ENCODE peak calls at places on chromosomes 13 and 19, in nine cellular contexts. One of them, this sample, is unnamed.
A peak's percentile ranks its signal among the peaks of the same experiment; 100 is the strongest.

GRCh38 chr19:32870981-32871451 is 1.4 kb upstream of the SLC7A9 start:
- DNase-seq in cardiac muscle cell: no peak
- DNase-seq in transverse colon: no peak
- DNase-seq in right atrium auricular region: no peak
- DNase-seq in psoas muscle: peak; percentile 36
- DNase-seq in fibroblast of lung: no peak
- DNase-seq in heart left ventricle: no peak
- DNase-seq in mammary epithelial cell: no peak
- DNase-seq in iPS DF 6.9: no peak
- DNase-seq in this sample: no peak

GRCh38 chr13:44764334-44764733 is 188.2 kb upstream of the TSC22D1 start:
- DNase-seq in cardiac muscle cell: no peak
- DNase-seq in transverse colon: peak; percentile 78
- DNase-seq in right atrium auricular region: no peak
- DNase-seq in psoas muscle: no peak
- DNase-seq in fibroblast of lung: peak; percentile 45
- DNase-seq in heart left ventricle: no peak
- DNase-seq in mammary epithelial cell: no peak
- DNase-seq in iPS DF 6.9: no peak
- DNase-seq in this sample: no peak

GRCh38 chr13:112674412-112675383 is 15.1 kb upstream of the ATP11A start:
- DNase-seq in cardiac muscle cell: no peak
- DNase-seq in transverse colon: no peak
- DNase-seq in right atrium auricular region: no peak
- DNase-seq in psoas muscle: no peak
- DNase-seq in fibroblast of lung: no peak
- DNase-seq in heart left ventricle: no peak
- DNase-seq in mammary epithelial cell: no peak
- DNase-seq in iPS DF 6.9: no peak
- DNase-seq in this sample: no peak

GRCh38 chr19:6108721-6109633 is 1.3 kb downstream of the RFX2 start:
- DNase-seq in cardiac muscle cell: no peak
- DNase-seq in transverse colon: peak; percentile 66
- DNase-seq in right atrium auricular region: peak; percentile 79
- DNase-seq in psoas muscle: peak; percentile 61
- DNase-seq in fibroblast of lung: peak; percentile 75
- DNase-seq in heart left ventricle: peak; percentile 74
- DNase-seq in mammary epithelial cell: peak; percentile 59
- DNase-seq in iPS DF 6.9: no peak
- DNase-seq in this sample: peak; percentile 47

GRCh38 chr19:4861147-4861546 is 6.3 kb downstream of the PLIN3 start:
- DNase-seq in cardiac muscle cell: no peak
- DNase-seq in transverse colon: peak; percentile 87
- DNase-seq in right atrium auricular region: no peak
- DNase-seq in psoas muscle: no peak
- DNase-seq in fibroblast of lung: no peak
- DNase-seq in heart left ventricle: no peak
- DNase-seq in mammary epithelial cell: no peak
- DNase-seq in iPS DF 6.9: no peak
- DNase-seq in this sample: no peak

GRCh38 chr13:49810825-49811526 is 18.5 kb upstream of the KPNA3 start:
- DNase-seq in cardiac muscle cell: peak; percentile 55
- DNase-seq in transverse colon: no peak
- DNase-seq in right atrium auricular region: peak; percentile 62
- DNase-seq in psoas muscle: no peak
- DNase-seq in fibroblast of lung: peak; percentile 54
- DNase-seq in heart left ventricle: no peak
- DNase-seq in mammary epithelial cell: peak; percentile 49
- DNase-seq in iPS DF 6.9: no peak
- DNase-seq in this sample: no peak

GRCh38 chr13:97328222-97328790 is 105.7 kb upstream of the RAP2A start:
- DNase-seq in cardiac muscle cell: peak; percentile 69
- DNase-seq in transverse colon: no peak
- DNase-seq in right atrium auricular region: no peak
- DNase-seq in psoas muscle: peak; percentile 54
- DNase-seq in fibroblast of lung: peak; percentile 88
- DNase-seq in heart left ventricle: no peak
- DNase-seq in mammary epithelial cell: peak; percentile 23
- DNase-seq in iPS DF 6.9: peak; percentile 79
- DNase-seq in this sample: peak; percentile 75

GRCh38 chr19:16325161-16325527 is 518 bp downstream of the KLF2 start:
- DNase-seq in cardiac muscle cell: peak; percentile 56
- DNase-seq in transverse colon: peak; percentile 39
- DNase-seq in right atrium auricular region: no peak
- DNase-seq in psoas muscle: no peak
- DNase-seq in fibroblast of lung: no peak
- DNase-seq in heart left ventricle: peak; percentile 84
- DNase-seq in mammary epithelial cell: no peak
- DNase-seq in iPS DF 6.9: no peak
- DNase-seq in this sample: peak; percentile 61

GRCh38 chr13:50448535-50448981 is 394.9 kb downstream of the DLEU7 start:
- DNase-seq in cardiac muscle cell: no peak
- DNase-seq in transverse colon: no peak
- DNase-seq in right atrium auricular region: no peak
- DNase-seq in psoas muscle: no peak
- DNase-seq in fibroblast of lung: no peak
- DNase-seq in heart left ventricle: no peak
- DNase-seq in mammary epithelial cell: peak; percentile 60
- DNase-seq in iPS DF 6.9: no peak
- DNase-seq in this sample: no peak

GRCh38 chr13:41973247-41973741 is 12.4 kb upstream of the VWA8 start:
- DNase-seq in cardiac muscle cell: no peak
- DNase-seq in transverse colon: no peak
- DNase-seq in right atrium auricular region: no peak
- DNase-seq in psoas muscle: no peak
- DNase-seq in fibroblast of lung: no peak
- DNase-seq in heart left ventricle: no peak
- DNase-seq in mammary epithelial cell: no peak
- DNase-seq in iPS DF 6.9: no peak
- DNase-seq in this sample: peak; percentile 73

GRCh38 chr13:54029226-54029625 is 1000.6 kb downstream of the OLFM4 start:
- DNase-seq in cardiac muscle cell: no peak
- DNase-seq in transverse colon: no peak
- DNase-seq in right atrium auricular region: no peak
- DNase-seq in psoas muscle: no peak
- DNase-seq in fibroblast of lung: peak; percentile 78
- DNase-seq in heart left ventricle: no peak
- DNase-seq in mammary epithelial cell: peak; percentile 4
- DNase-seq in iPS DF 6.9: no peak
- DNase-seq in this sample: peak; percentile 24

GRCh38 chr19:4232614-4233281 is 3.4 kb downstream of the EBI3 start:
- DNase-seq in cardiac muscle cell: no peak
- DNase-seq in transverse colon: no peak
- DNase-seq in right atrium auricular region: no peak
- DNase-seq in psoas muscle: no peak
- DNase-seq in fibroblast of lung: no peak
- DNase-seq in heart left ventricle: no peak
- DNase-seq in mammary epithelial cell: no peak
- DNase-seq in iPS DF 6.9: no peak
- DNase-seq in this sample: peak; percentile 74

GRCh38 chr19:57477191-57478008 is at the start of gene ZNF772:
- DNase-seq in cardiac muscle cell: peak; percentile 96
- DNase-seq in transverse colon: peak; percentile 86
- DNase-seq in right atrium auricular region: peak; percentile 95
- DNase-seq in psoas muscle: peak; percentile 93
- DNase-seq in fibroblast of lung: peak; percentile 94
- DNase-seq in heart left ventricle: peak; percentile 89
- DNase-seq in mammary epithelial cell: peak; percentile 91
- DNase-seq in iPS DF 6.9: peak; percentile 91
- DNase-seq in this sample: peak; percentile 98

GRCh38 chr19:2235396-2236284 is 489 bp downstream of the PLEKHJ1 start:
- DNase-seq in cardiac muscle cell: peak; percentile 58
- DNase-seq in transverse colon: peak; percentile 86
- DNase-seq in right atrium auricular region: no peak
- DNase-seq in psoas muscle: no peak
- DNase-seq in fibroblast of lung: no peak
- DNase-seq in heart left ventricle: no peak
- DNase-seq in mammary epithelial cell: no peak
- DNase-seq in iPS DF 6.9: no peak
- DNase-seq in this sample: peak; percentile 50

GRCh38 chr13:76000131-76000530 is 364.0 kb downstream of the LMO7 start:
- DNase-seq in cardiac muscle cell: no peak
- DNase-seq in transverse colon: no peak
- DNase-seq in right atrium auricular region: no peak
- DNase-seq in psoas muscle: no peak
- DNase-seq in fibroblast of lung: no peak
- DNase-seq in heart left ventricle: no peak
- DNase-seq in mammary epithelial cell: no peak
- DNase-seq in iPS DF 6.9: no peak
- DNase-seq in this sample: no peak

GRCh38 chr13:24261566-24261965 is 47.8 kb upstream of the C1QTNF9 start:
- DNase-seq in cardiac muscle cell: no peak
- DNase-seq in transverse colon: no peak
- DNase-seq in right atrium auricular region: no peak
- DNase-seq in psoas muscle: no peak
- DNase-seq in fibroblast of lung: no peak
- DNase-seq in heart left ventricle: no peak
- DNase-seq in mammary epithelial cell: no peak
- DNase-seq in iPS DF 6.9: no peak
- DNase-seq in this sample: no peak

GRCh38 chr13:39406688-39407087 is 196.3 kb downstream of the LHFPL6 start:
- DNase-seq in cardiac muscle cell: no peak
- DNase-seq in transverse colon: no peak
- DNase-seq in right atrium auricular region: no peak
- DNase-seq in psoas muscle: no peak
- DNase-seq in fibroblast of lung: no peak
- DNase-seq in heart left ventricle: no peak
- DNase-seq in mammary epithelial cell: peak; percentile 92
- DNase-seq in iPS DF 6.9: no peak
- DNase-seq in this sample: no peak

GRCh38 chr19:44345969-44346368 is 10.5 kb downstream of the ZNF112 start:
- DNase-seq in cardiac muscle cell: no peak
- DNase-seq in transverse colon: no peak
- DNase-seq in right atrium auricular region: no peak
- DNase-seq in psoas muscle: no peak
- DNase-seq in fibroblast of lung: peak; percentile 9
- DNase-seq in heart left ventricle: no peak
- DNase-seq in mammary epithelial cell: no peak
- DNase-seq in iPS DF 6.9: no peak
- DNase-seq in this sample: no peak

GRCh38 chr19:18844806-18845329 is 13.1 kb downstream of the UPF1 start:
- DNase-seq in cardiac muscle cell: no peak
- DNase-seq in transverse colon: no peak
- DNase-seq in right atrium auricular region: no peak
- DNase-seq in psoas muscle: no peak
- DNase-seq in fibroblast of lung: no peak
- DNase-seq in heart left ventricle: peak; percentile 25
- DNase-seq in mammary epithelial cell: no peak
- DNase-seq in iPS DF 6.9: no peak
- DNase-seq in this sample: no peak
- H3K4me1 ChIP-seq in cardiac muscle cell: peaks cover 6% of the 10 kb centered on the region
- H3K4me1 ChIP-seq in transverse colon: peaks cover 27% of the 10 kb centered on the region
- H3K4me1 ChIP-seq in right atrium auricular region: peaks cover 88% of the 10 kb centered on the region
- H3K4me1 ChIP-seq in psoas muscle: peaks cover 70% of the 10 kb centered on the region
- H3K4me1 ChIP-seq in fibroblast of lung: peaks cover 32% of the 10 kb centered on the region
- H3K4me1 ChIP-seq in heart left ventricle: peaks cover 40% of the 10 kb centered on the region
- H3K4me1 ChIP-seq in mammary epithelial cell: peaks cover 40% of the 10 kb centered on the region
- H3K4me1 ChIP-seq in iPS DF 6.9: peaks cover under 1% of the 10 kb centered on the region
- H3K4me1 ChIP-seq in this sample: peaks cover 11% of the 10 kb centered on the region

DNA sequence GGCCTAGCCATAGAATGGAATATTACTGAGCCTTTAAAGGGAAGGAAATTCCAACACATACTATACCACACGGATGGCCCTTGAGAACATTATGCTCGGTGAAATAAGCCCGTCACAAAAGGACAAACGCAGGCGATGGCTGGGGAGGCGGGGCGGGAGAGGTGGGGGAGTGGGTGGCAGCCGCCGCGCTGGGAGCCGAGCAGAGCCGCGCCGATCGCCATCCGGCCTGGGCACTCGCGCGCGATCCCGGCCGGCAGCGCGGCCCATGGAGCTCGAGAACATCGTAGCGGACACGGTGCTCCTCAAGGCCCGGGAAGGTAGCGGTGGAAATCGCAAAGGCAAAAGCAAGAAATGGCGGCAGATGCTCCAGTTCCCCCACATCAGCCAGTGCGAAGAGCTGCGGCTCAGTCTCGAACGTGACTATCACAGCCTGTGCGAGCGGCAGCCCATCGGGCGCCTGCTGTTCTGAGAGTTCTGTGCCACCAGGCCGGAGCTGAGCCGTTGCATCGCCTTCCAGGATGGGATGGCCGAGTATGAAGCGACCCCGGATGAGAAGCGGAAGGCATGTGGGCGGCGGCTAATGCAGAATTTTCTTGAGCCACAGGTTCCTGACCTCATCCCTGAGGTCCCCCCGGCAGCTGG is 140.1 kb downstream of the ZDHHC20 start:
- DNase-seq in cardiac muscle cell: no peak
- DNase-seq in transverse colon: no peak
- DNase-seq in right atrium auricular region: no peak
- DNase-seq in psoas muscle: no peak
- DNase-seq in fibroblast of lung: peak; percentile 17
- DNase-seq in heart left ventricle: no peak
- DNase-seq in mammary epithelial cell: no peak
- DNase-seq in iPS DF 6.9: no peak
- DNase-seq in this sample: no peak
- H3K36me3 ChIP-seq in cardiac muscle cell: no peaks in the 10 kb centered on the region
- H3K36me3 ChIP-seq in transverse colon: no peaks in the 10 kb centered on the region
- H3K36me3 ChIP-seq in right atrium auricular region: no peaks in the 10 kb centered on the region
- H3K36me3 ChIP-seq in psoas muscle: no peaks in the 10 kb centered on the region
- H3K36me3 ChIP-seq in fibroblast of lung: no peaks in the 10 kb centered on the region
- H3K36me3 ChIP-seq in heart left ventricle: no peaks in the 10 kb centered on the region
- H3K36me3 ChIP-seq in mammary epithelial cell: no peaks in the 10 kb centered on the region
- H3K36me3 ChIP-seq in iPS DF 6.9: no peaks in the 10 kb centered on the region
- H3K36me3 ChIP-seq in this sample: no peaks in the 10 kb centered on the region

GRCh38 chr19:7480222-7480974 is 8.4 kb downstream of the PEX11G start:
- DNase-seq in cardiac muscle cell: no peak
- DNase-seq in transverse colon: no peak
- DNase-seq in right atrium auricular region: no peak
- DNase-seq in psoas muscle: no peak
- DNase-seq in fibroblast of lung: no peak
- DNase-seq in heart left ventricle: no peak
- DNase-seq in mammary epithelial cell: no peak
- DNase-seq in iPS DF 6.9: no peak
- DNase-seq in this sample: peak; percentile 63
- H3K27ac ChIP-seq in cardiac muscle cell: no peak overlapping the region
- H3K27ac ChIP-seq in transverse colon: peak overlapping the region; percentile 21
- H3K27ac ChIP-seq in right atrium auricular region: peak overlapping the region; percentile 17
- H3K27ac ChIP-seq in psoas muscle: no peak overlapping the region
- H3K27ac ChIP-seq in fibroblast of lung: no peak overlapping the region
- H3K27ac ChIP-seq in heart left ventricle: no peak overlapping the region
- H3K27ac ChIP-seq in mammary epithelial cell: no peak overlapping the region
- H3K27ac ChIP-seq in iPS DF 6.9: no peak overlapping the region
- H3K27ac ChIP-seq in this sample: peak overlapping the region; percentile 30

DNA sequence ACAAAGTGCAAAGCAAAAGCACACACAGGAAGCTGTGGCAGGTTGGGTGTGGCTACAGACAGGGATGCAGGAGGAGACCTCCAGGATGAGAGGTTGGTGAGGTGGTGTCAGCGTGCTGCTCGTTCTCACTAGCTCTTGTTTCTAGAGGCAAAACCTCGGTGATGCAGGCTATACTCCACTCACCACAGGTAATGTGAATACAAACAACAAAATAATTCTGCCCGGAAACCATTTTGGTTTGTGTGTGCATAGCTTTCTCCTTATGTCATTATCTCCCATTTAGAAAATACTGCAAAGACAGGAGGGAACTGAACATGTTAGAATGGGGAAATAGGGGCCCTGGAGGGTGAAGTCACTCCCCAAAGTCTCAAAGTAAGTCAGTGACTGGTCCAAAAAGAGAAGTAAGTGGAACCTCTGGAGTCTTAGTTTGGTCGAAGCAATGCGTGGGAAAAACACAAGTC is 9.4 kb downstream of the LCP1 start:
- DNase-seq in cardiac muscle cell: no peak
- DNase-seq in transverse colon: peak; percentile 41
- DNase-seq in right atrium auricular region: no peak
- DNase-seq in psoas muscle: no peak
- DNase-seq in fibroblast of lung: no peak
- DNase-seq in heart left ventricle: no peak
- DNase-seq in mammary epithelial cell: no peak
- DNase-seq in iPS DF 6.9: no peak
- DNase-seq in this sample: no peak
- H3K4me1 ChIP-seq in cardiac muscle cell: peaks cover 11% of the 10 kb centered on the region
- H3K4me1 ChIP-seq in transverse colon: no peaks in the 10 kb centered on the region
- H3K4me1 ChIP-seq in right atrium auricular region: no peaks in the 10 kb centered on the region
- H3K4me1 ChIP-seq in psoas muscle: peaks cover 3% of the 10 kb centered on the region
- H3K4me1 ChIP-seq in fibroblast of lung: no peaks in the 10 kb centered on the region
- H3K4me1 ChIP-seq in heart left ventricle: no peaks in the 10 kb centered on the region
- H3K4me1 ChIP-seq in mammary epithelial cell: peaks cover 3% of the 10 kb centered on the region
- H3K4me1 ChIP-seq in iPS DF 6.9: no peaks in the 10 kb centered on the region
- H3K4me1 ChIP-seq in this sample: no peaks in the 10 kb centered on the region

This sample was measured in SJCRH30.